ENCODE peak calls at places on chromosomes 2 and 18, in nine cellular contexts. One of them, this sample, is unnamed.

GRCh38 chr2:219460424-219460926 is 25.8 kb downstream of the SPEG start:
- DNase-seq in heart left ventricle: peak
- DNase-seq in CD8-positive, alpha-beta memory T cell: no peak
- DNase-seq in astrocyte of the spinal cord: peak
- DNase-seq in CD8-positive, alpha-beta T cell: no peak
- DNase-seq in posterior cingulate gyrus: no peak
- DNase-seq in LHCN-M2: peak
- DNase-seq in activated naive CD4-positive, alpha-beta T cell: no peak
- DNase-seq in mucosa of gallbladder: peak
- DNase-seq in this sample: peak

GRCh38 chr18:29853126-29853525 is 1189.4 kb downstream of the DSC3 start:
- DNase-seq in heart left ventricle: no peak
- DNase-seq in CD8-positive, alpha-beta memory T cell: no peak
- DNase-seq in astrocyte of the spinal cord: peak
- DNase-seq in CD8-positive, alpha-beta T cell: no peak
- DNase-seq in posterior cingulate gyrus: no peak
- DNase-seq in LHCN-M2: peak
- DNase-seq in activated naive CD4-positive, alpha-beta T cell: no peak
- DNase-seq in mucosa of gallbladder: no peak
- DNase-seq in this sample: no peak

GRCh38 chr2:74845217-74845751 is 11.4 kb downstream of the HK2 start:
- DNase-seq in heart left ventricle: peak
- DNase-seq in CD8-positive, alpha-beta memory T cell: no peak
- DNase-seq in astrocyte of the spinal cord: peak
- DNase-seq in CD8-positive, alpha-beta T cell: no peak
- DNase-seq in posterior cingulate gyrus: no peak
- DNase-seq in LHCN-M2: peak
- DNase-seq in activated naive CD4-positive, alpha-beta T cell: no peak
- DNase-seq in mucosa of gallbladder: peak
- DNase-seq in this sample: peak

GRCh38 chr18:7370375-7370774 is 139.5 kb downstream of the LRRC30 start:
- DNase-seq in heart left ventricle: peak
- DNase-seq in CD8-positive, alpha-beta memory T cell: no peak
- DNase-seq in astrocyte of the spinal cord: no peak
- DNase-seq in CD8-positive, alpha-beta T cell: no peak
- DNase-seq in posterior cingulate gyrus: no peak
- DNase-seq in LHCN-M2: no peak
- DNase-seq in activated naive CD4-positive, alpha-beta T cell: no peak
- DNase-seq in mucosa of gallbladder: no peak
- DNase-seq in this sample: no peak

GRCh38 chr2:42073739-42074138 is 25.9 kb downstream of the PKDCC start:
- DNase-seq in heart left ventricle: no peak
- DNase-seq in CD8-positive, alpha-beta memory T cell: no peak
- DNase-seq in astrocyte of the spinal cord: no peak
- DNase-seq in CD8-positive, alpha-beta T cell: no peak
- DNase-seq in posterior cingulate gyrus: no peak
- DNase-seq in LHCN-M2: no peak
- DNase-seq in activated naive CD4-positive, alpha-beta T cell: no peak
- DNase-seq in mucosa of gallbladder: no peak
- DNase-seq in this sample: peak

GRCh38 chr2:46711156-46711555 is 204.4 kb downstream of the MCFD2 start:
- DNase-seq in heart left ventricle: no peak
- DNase-seq in CD8-positive, alpha-beta memory T cell: no peak
- DNase-seq in astrocyte of the spinal cord: no peak
- DNase-seq in CD8-positive, alpha-beta T cell: no peak
- DNase-seq in posterior cingulate gyrus: no peak
- DNase-seq in LHCN-M2: no peak
- DNase-seq in activated naive CD4-positive, alpha-beta T cell: no peak
- DNase-seq in mucosa of gallbladder: no peak
- DNase-seq in this sample: no peak

GRCh38 chr2:164847966-164848365 is 6.3 kb upstream of the COBLL1 start:
- DNase-seq in heart left ventricle: no peak
- DNase-seq in CD8-positive, alpha-beta memory T cell: no peak
- DNase-seq in astrocyte of the spinal cord: no peak
- DNase-seq in CD8-positive, alpha-beta T cell: no peak
- DNase-seq in posterior cingulate gyrus: no peak
- DNase-seq in LHCN-M2: no peak
- DNase-seq in activated naive CD4-positive, alpha-beta T cell: no peak
- DNase-seq in mucosa of gallbladder: no peak
- DNase-seq in this sample: no peak

GRCh38 chr18:48274301-48274700 is 134.9 kb downstream of the ZBTB7C start:
- DNase-seq in heart left ventricle: no peak
- DNase-seq in CD8-positive, alpha-beta memory T cell: no peak
- DNase-seq in astrocyte of the spinal cord: no peak
- DNase-seq in CD8-positive, alpha-beta T cell: no peak
- DNase-seq in posterior cingulate gyrus: no peak
- DNase-seq in LHCN-M2: no peak
- DNase-seq in activated naive CD4-positive, alpha-beta T cell: no peak
- DNase-seq in mucosa of gallbladder: no peak
- DNase-seq in this sample: no peak

GRCh38 chr2:17517481-17518211 is 594 bp downstream of the RAD51AP2 start:
- DNase-seq in heart left ventricle: no peak
- DNase-seq in CD8-positive, alpha-beta memory T cell: no peak
- DNase-seq in astrocyte of the spinal cord: no peak
- DNase-seq in CD8-positive, alpha-beta T cell: no peak
- DNase-seq in posterior cingulate gyrus: no peak
- DNase-seq in LHCN-M2: no peak
- DNase-seq in activated naive CD4-positive, alpha-beta T cell: no peak
- DNase-seq in mucosa of gallbladder: no peak
- DNase-seq in this sample: no peak

GRCh38 chr18:44848931-44849330 is 168.2 kb downstream of the SETBP1 start:
- DNase-seq in heart left ventricle: no peak
- DNase-seq in CD8-positive, alpha-beta memory T cell: no peak
- DNase-seq in astrocyte of the spinal cord: no peak
- DNase-seq in CD8-positive, alpha-beta T cell: no peak
- DNase-seq in posterior cingulate gyrus: no peak
- DNase-seq in LHCN-M2: no peak
- DNase-seq in activated naive CD4-positive, alpha-beta T cell: no peak
- DNase-seq in mucosa of gallbladder: peak
- DNase-seq in this sample: peak

This sample was measured in SJCRH30.